ENCODE peak calls at places on chromosomes 13 and 19, in seven cellular contexts. C is uterus; L is thoracic aorta; M is CD4-positive, alpha-beta memory T cell; G is pancreas; B is adrenal gland; J is tibial artery. T is an unnamed sample. For H3K4me1, the result is how much of the 10 kb centered on the place peaks cover.

GRCh38 chr19:2394669-2395292 is 32.6 kb downstream of the TIMM13 start:
- DNase-seq in C (no peak), L (no peak), M (no peak), G (no peak), B (no peak), J (no peak), T (no peak)

GRCh38 chr19:30245401-30246039 is 126.7 kb upstream of the ZNF536 start:
- DNase-seq in C (no peak), L (no peak), M (no peak), G (no peak), B (peak), J (no peak), T (no peak)

GRCh38 chr13:33606692-33607091 is 211.3 kb upstream of the RFC3 start:
- DNase-seq in C (no peak), L (no peak), M (no peak), G (no peak), B (no peak), J (no peak), T (no peak)

GRCh38 chr19:1762243-1763140 is 9.2 kb downstream of the ONECUT3 start:
- DNase-seq in C (no peak), L (no peak), M (peak), G (peak), B (no peak), J (no peak), T (no peak)

GRCh38 chr13:34620073-34620858 is 321.8 kb upstream of the NBEA start:
- DNase-seq in C (no peak), L (no peak), M (no peak), G (no peak), B (no peak), J (no peak), T (no peak)

GRCh38 chr19:54431255-54431838 is 16.1 kb downstream of the TTYH1 start:
- DNase-seq in C (no peak), L (no peak), M (no peak), G (peak), B (no peak), J (no peak), T (peak)

GRCh38 chr19:11496391-11497163 is 9.1 kb downstream of the ZNF653 start:
- DNase-seq in C (peak), L (peak), M (peak), G (peak), B (peak), J (peak), T (peak)

GRCh38 chr19:41376241-41376997 is at the start of gene TMEM91:
- DNase-seq in C (peak), L (no peak), M (no peak), G (no peak), B (no peak), J (peak), T (peak)

DNA sequence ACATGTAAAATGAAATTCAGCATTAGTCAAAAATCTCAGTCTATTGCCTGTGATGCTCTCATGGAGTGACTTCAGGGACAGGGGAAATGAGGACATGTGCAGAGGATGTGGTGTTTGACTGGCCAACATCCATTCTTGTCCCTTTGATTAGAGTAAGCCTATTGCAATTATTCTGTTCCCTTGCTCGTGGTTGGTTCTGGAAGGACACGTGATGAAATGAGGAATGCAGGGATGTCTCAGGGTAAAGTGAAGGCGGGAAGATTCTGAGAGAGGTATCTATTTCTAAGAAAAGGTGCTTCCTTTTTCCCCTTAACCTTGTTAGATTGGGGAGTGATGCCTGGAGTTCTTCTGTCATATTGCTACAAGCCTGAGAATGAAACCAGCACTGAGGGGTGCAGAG is 37.1 kb upstream of the CNMD start:
- DNase-seq in C (no peak), L (no peak), M (no peak), G (no peak), B (no peak), J (no peak), T (no peak)
- H3K4me1 ChIP-seq in C (under half), L (under half), M (under half), G (under half), B (under half), J (under half), T (under half)

GRCh38 chr13:46183018-46183940 is 1.3 kb upstream of the LCP1 start:
- DNase-seq in C (no peak), L (no peak), M (no peak), G (no peak), B (no peak), J (no peak), T (no peak)
- H3K27ac ChIP-seq in C (no peak), L (no peak), M (peak), G (no peak), B (no peak), J (no peak), T (no peak)

GRCh38 chr13:114123876-114124275 is 8.5 kb downstream of the RASA3 start:
- DNase-seq in C (no peak), L (no peak), M (no peak), G (peak), B (no peak), J (no peak), T (no peak)
- H3K4me1 ChIP-seq in C (under half), L (under half), M (half or more), G (under half), B (under half), J (under half), T (half or more)

GRCh38 chr13:40191186-40191980 is 475.1 kb downstream of the FOXO1 start:
- DNase-seq in C (no peak), L (no peak), M (no peak), G (no peak), B (no peak), J (no peak), T (no peak)
- H3K27ac ChIP-seq in C (peak), L (peak), M (peak), G (no peak), B (no peak), J (peak), T (peak)

GRCh38 chr13:45328661-45329105 is 12.3 kb downstream of the TPT1 start:
- DNase-seq in C (no peak), L (no peak), M (no peak), G (no peak), B (no peak), J (no peak), T (no peak)
- H3K4me1 ChIP-seq in C (under half), L (half or more), M (half or more), G (under half), B (under half), J (under half), T (half or more)

GRCh38 chr13:109652536-109652935 is 133.8 kb downstream of the IRS2 start:
- DNase-seq in C (no peak), L (no peak), M (no peak), G (no peak), B (no peak), J (no peak), T (no peak)
- H3K27ac ChIP-seq in C (no peak), L (peak), M (no peak), G (peak), B (no peak), J (no peak), T (peak)

DNA sequence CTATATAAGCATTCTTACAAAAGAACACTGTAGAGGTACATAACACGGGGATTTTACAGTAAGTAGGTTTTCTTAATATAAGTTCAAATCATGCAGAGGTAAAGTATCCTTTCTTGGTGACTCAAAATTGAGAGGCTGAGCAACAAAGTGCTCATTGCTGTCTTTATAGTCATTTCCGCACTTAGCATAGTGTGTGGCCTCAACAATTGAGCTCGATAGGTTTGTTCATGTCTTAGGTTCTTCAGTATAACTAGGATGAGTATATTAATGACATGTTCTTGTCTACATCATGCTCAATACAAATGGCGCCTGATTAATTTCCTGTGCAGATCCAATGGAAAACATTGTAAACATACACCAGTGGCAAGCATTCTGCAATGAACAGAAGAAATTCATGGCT is 1.4 kb downstream of the WDFY2 start:
- DNase-seq in C (no peak), L (no peak), M (no peak), G (no peak), B (no peak), J (no peak), T (no peak)
- H3K4me1 ChIP-seq in C (under half), L (under half), M (under half), G (under half), B (under half), J (under half), T (half or more)

DNA sequence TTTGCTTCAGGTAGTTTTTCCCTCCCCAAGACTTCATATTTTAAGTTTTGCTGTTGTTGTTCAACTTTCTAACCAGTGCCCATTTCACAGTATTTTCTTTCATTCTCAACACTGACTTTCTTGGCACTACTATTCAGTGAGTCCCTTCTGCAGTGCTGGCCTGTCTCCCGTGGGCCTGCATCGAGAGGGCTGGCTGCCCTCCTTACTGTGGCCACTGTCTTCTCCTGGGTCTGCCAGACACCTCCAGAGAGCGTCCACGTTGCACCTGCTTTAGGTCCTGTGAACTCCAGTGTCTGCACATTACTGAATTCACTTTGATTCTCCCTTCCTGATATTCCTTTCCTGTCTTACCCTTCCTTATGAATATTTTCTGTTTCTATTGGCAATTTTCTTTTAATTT is 27.3 kb downstream of the COL4A1 start:
- DNase-seq in C (no peak), L (no peak), M (no peak), G (no peak), B (peak), J (no peak), T (no peak)
- H3K27ac ChIP-seq in C (peak), L (peak), M (no peak), G (no peak), B (no peak), J (peak), T (peak)

T was measured in left ventricle myocardium inferior.